ENCODE peak calls at places on chromosomes 12 and 14, in eight cellular contexts. N is IMR-90, U is NCI-H524, E is hypothalamus, M is GM04504, I is heart left ventricle, P is NCI-H1105, J is lower lobe of right lung. L is an unnamed sample.

GRCh38 chr12:54128466-54128865 is 60.3 kb downstream of the SMUG1 start:
- DNase-seq in N (no peak), U (no peak), I (no peak), J (no peak), E (no peak), M (no peak), P (no peak), L (no peak)

GRCh38 chr14:47674148-47674545 is 1.3 kb downstream of the MDGA2 start:
- DNase-seq in N (no peak), E (peak; percentile 31), M (no peak), U (peak; percentile 69), I (peak; percentile 48), P (peak; percentile 27), J (no peak), L (no peak)

GRCh38 chr14:45212231-45212630 is 40.8 kb downstream of the MIS18BP1 start:
- DNase-seq in P (no peak), J (no peak), I (no peak), M (no peak), U (no peak), E (no peak), N (no peak), L (no peak)

GRCh38 chr12:124411291-124411878 is 116.5 kb downstream of the RFLNA start:
- DNase-seq in U (no peak), N (peak; percentile 96), M (peak; percentile 96), E (no peak), I (no peak), P (no peak), J (no peak), L (peak; percentile 80)

GRCh38 chr12:52523825-52524224 is 3.6 kb upstream of the KRT5 start:
- DNase-seq in E (no peak), N (no peak), I (no peak), M (no peak), P (no peak), U (no peak), J (no peak), L (no peak)

GRCh38 chr12:118034429-118035193 is 18.1 kb downstream of the RFC5 start:
- DNase-seq in E (no peak), J (no peak), U (peak; percentile 72), P (peak; percentile 52), N (peak; percentile 60), M (no peak), I (no peak), L (no peak)

GRCh38 chr14:75003250-75004027 is 718 bp downstream of the EIF2B2 start:
- DNase-seq in P (no peak), N (no peak), I (no peak), U (no peak), M (no peak), E (no peak), J (no peak), L (no peak)

GRCh38 chr12:27970391-27970980 is 2.0 kb downstream of the PTHLH start:
- DNase-seq in J (no peak), M (no peak), N (peak; percentile 29), U (peak; percentile 52), E (peak; percentile 7), P (no peak), I (peak; percentile 64), L (no peak)

GRCh38 chr12:57837779-57838562 is 8.6 kb downstream of the CTDSP2 start:
- DNase-seq in P (no peak), J (peak; percentile 72), E (no peak), I (no peak), M (no peak), U (peak; percentile 22), N (peak; percentile 78), L (no peak)

GRCh38 chr12:10406725-10407124 is 2.8 kb downstream of the KLRC4 start:
- DNase-seq in I (no peak), U (no peak), J (no peak), E (no peak), N (no peak), M (no peak), P (no peak), L (no peak)

GRCh38 chr12:69534389-69534822 is 50.9 kb upstream of the CCT2 start:
- DNase-seq in P (peak; percentile 87), J (peak; percentile 39), U (peak; percentile 25), M (peak; percentile 96), E (peak; percentile 21), I (no peak), N (peak; percentile 100), L (peak; percentile 98)

GRCh38 chr14:42163136-42163535 is 556.5 kb downstream of the LRFN5 start:
- DNase-seq in N (no peak), I (no peak), J (no peak), P (peak; percentile 78), U (peak; percentile 97), E (no peak), M (no peak), L (no peak)

GRCh38 chr14:95256011-95256775 is 63.5 kb downstream of the CLMN start:
- DNase-seq in M (no peak), U (peak; percentile 35), J (no peak), N (no peak), I (no peak), P (peak; percentile 65), E (no peak), L (no peak)

GRCh38 chr12:53770281-53770680 is 18.5 kb upstream of the CISTR start:
- DNase-seq in J (no peak), E (no peak), U (no peak), I (no peak), P (no peak), M (peak; percentile 94), N (peak; percentile 97), L (peak; percentile 96)

GRCh38 chr14:77158175-77158908 is 16.8 kb upstream of the ZDHHC22 start:
- DNase-seq in N (peak; percentile 71), I (peak; percentile 74), P (peak; percentile 77), J (no peak), M (peak; percentile 30), E (peak; percentile 83), U (peak; percentile 81), L (peak; percentile 20)

GRCh38 chr14:98445736-98446135 is 826.3 kb downstream of the BCL11B start:
- DNase-seq in I (no peak), J (no peak), P (no peak), U (no peak), N (no peak), E (no peak), M (no peak), L (no peak)

GRCh38 chr12:17992002-17992656 is 97.9 kb downstream of the RERGL start:
- DNase-seq in U (peak; percentile 30), M (peak; percentile 3), N (peak; percentile 7), I (no peak), J (no peak), P (peak; percentile 36), E (peak; percentile 22), L (no peak)

GRCh38 chr14:96038920-96039632 is at the start of gene C14orf132:
- DNase-seq in M (peak; percentile 15), I (peak; percentile 78), P (peak; percentile 71), J (peak; percentile 79), E (peak; percentile 81), N (peak; percentile 48), U (peak; percentile 77), L (no peak)